ENCODE peak calls at places on chromosomes 6 and 20, in six cellular contexts. K, S, G, F, B and W are unnamed samples.

GRCh38 chr6:167118839-167119238 is 4.1 kb upstream of the CCR6 start:
- DNase-seq in K (no peak), S (no peak), G (no peak), F (no peak), B (no peak), W (no peak)

GRCh38 chr6:166940643-166941068 is 15.7 kb downstream of the RNASET2 start:
- DNase-seq in K (peak; percentile 37), S (no peak), G (no peak), F (no peak), B (no peak), W (no peak)

GRCh38 chr20:47814632-47815415 is 29.5 kb upstream of the SULF2 start:
- DNase-seq in K (no peak), S (no peak), G (no peak), F (no peak), B (no peak), W (no peak)

GRCh38 chr6:144689503-144690040 is 404.4 kb downstream of the UTRN start:
- DNase-seq in K (no peak), S (no peak), G (no peak), F (no peak), B (no peak), W (no peak)

GRCh38 chr20:48129319-48129973 is 344.2 kb upstream of the SULF2 start:
- DNase-seq in K (no peak), S (no peak), G (no peak), F (no peak), B (no peak), W (no peak)

GRCh38 chr6:156848123-156848522 is 70.9 kb downstream of the ARID1B start:
- DNase-seq in K (no peak), S (no peak), G (no peak), F (no peak), B (no peak), W (no peak)

GRCh38 chr20:51331466-51331865 is 211.1 kb downstream of the NFATC2 start:
- DNase-seq in K (peak; percentile 62), S (no peak), G (no peak), F (no peak), B (no peak), W (no peak)

GRCh38 chr6:166786704-166787293 is 159.7 kb upstream of the RPS6KA2 start:
- DNase-seq in K (no peak), S (no peak), G (peak; percentile 63), F (no peak), B (peak; percentile 32), W (peak; percentile 55)

GRCh38 chr6:19851273-19852089 is 14.3 kb downstream of the ID4 start:
- DNase-seq in K (no peak), S (no peak), G (peak; percentile 72), F (no peak), B (peak; percentile 47), W (no peak)

GRCh38 chr6:165834613-165835259 is 171.7 kb upstream of the PDE10A start:
- DNase-seq in K (no peak), S (peak; percentile 84), G (peak; percentile 72), F (no peak), B (peak; percentile 92), W (no peak)

GRCh38 chr6:53924821-53925422 is 130.1 kb downstream of the LRRC1 start:
- DNase-seq in K (no peak), S (no peak), G (no peak), F (no peak), B (no peak), W (no peak)

GRCh38 chr20:38999217-38999616 is 37.1 kb downstream of the DHX35 start:
- DNase-seq in K (no peak), S (no peak), G (no peak), F (no peak), B (no peak), W (no peak)

GRCh38 chr20:59955131-59955796 is 3.0 kb upstream of the CDH26 start:
- DNase-seq in K (no peak), S (no peak), G (peak; percentile 49), F (no peak), B (no peak), W (peak; percentile 65)

GRCh38 chr6:151690768-151691562 is 116.5 kb upstream of the ESR1 start:
- DNase-seq in K (no peak), S (no peak), G (no peak), F (no peak), B (no peak), W (no peak)

GRCh38 chr20:37615507-37616425 is 78.1 kb upstream of the CTNNBL1 start:
- DNase-seq in K (no peak), S (no peak), G (peak; percentile 61), F (peak; percentile 4), B (peak; percentile 55), W (peak; percentile 66)

GRCh38 chr6:33421344-33421643 is 1.4 kb downstream of the SYNGAP1 start:
- DNase-seq in K (no peak), S (no peak), G (no peak), F (no peak), B (no peak), W (no peak)
- H3K4me3 ChIP-seq in K (peak overlapping the region; percentile 58), S (no peak overlapping the region), G (no peak overlapping the region), F (no peak overlapping the region), B (no peak overlapping the region), W (no peak overlapping the region)

DNA sequence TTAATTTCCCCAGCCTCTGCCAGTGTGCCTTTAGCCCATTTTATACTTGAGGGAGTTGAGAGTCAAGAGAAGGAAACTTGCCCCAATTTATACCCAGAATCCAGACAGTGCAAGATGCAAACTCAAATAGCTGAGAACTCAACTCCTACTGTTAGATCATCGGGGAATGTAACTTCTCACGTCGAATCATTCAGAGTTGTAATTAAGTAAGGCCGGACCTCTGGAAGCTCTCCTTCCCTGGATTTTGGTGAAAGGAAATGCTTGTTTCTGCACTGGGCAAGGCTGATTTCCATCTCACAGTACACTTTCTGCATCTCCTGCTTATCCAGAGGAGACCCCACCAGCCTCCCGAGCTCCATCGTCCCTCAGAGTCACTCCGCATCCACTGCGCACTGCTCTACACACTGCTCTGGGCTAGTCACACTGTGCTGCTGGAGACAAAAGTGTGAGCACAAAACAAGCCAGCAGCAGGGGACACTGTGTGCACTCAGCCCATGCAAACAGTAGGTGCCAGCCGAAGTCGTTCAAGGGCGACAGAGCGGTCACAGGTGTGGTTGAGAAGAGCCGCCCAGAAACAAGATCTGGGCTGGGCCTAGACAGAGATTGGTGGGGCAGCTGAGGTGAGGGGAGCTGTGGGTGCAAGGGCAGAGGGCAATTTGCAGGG is 150.4 kb upstream of the QKI start:
- DNase-seq in K (no peak), S (no peak), G (no peak), F (no peak), B (no peak), W (no peak)
- H3K4me3 ChIP-seq in K (peak overlapping the region; percentile 9), S (no peak overlapping the region), G (no peak overlapping the region), F (no peak overlapping the region), B (no peak overlapping the region), W (no peak overlapping the region)

GRCh38 chr6:37622639-37623038 is 75.0 kb downstream of the MDGA1 start:
- DNase-seq in K (no peak), S (no peak), G (no peak), F (no peak), B (no peak), W (peak; percentile 9)
- H3K4me3 ChIP-seq in K (no peak overlapping the region), S (no peak overlapping the region), G (no peak overlapping the region), F (no peak overlapping the region), B (no peak overlapping the region), W (no peak overlapping the region)

GRCh38 chr6:169529931-169530761 is 171.7 kb downstream of the WDR27 start:
- DNase-seq in K (no peak), S (no peak), G (peak; percentile 39), F (no peak), B (peak; percentile 45), W (no peak)
- H3K4me3 ChIP-seq in K (no peak overlapping the region), S (no peak overlapping the region), G (no peak overlapping the region), F (peak overlapping the region; percentile 49), B (no peak overlapping the region), W (no peak overlapping the region)

GRCh38 chr20:19973920-19974620 is 43.1 kb upstream of the NAA20 start:
- DNase-seq in K (no peak), S (peak; percentile 73), G (no peak), F (no peak), B (peak; percentile 67), W (peak; percentile 25)
- H3K4me3 ChIP-seq in K (peak overlapping the region; percentile 73), S (no peak overlapping the region), G (peak overlapping the region; percentile 65), F (no peak overlapping the region), B (no peak overlapping the region), W (no peak overlapping the region)

DNA sequence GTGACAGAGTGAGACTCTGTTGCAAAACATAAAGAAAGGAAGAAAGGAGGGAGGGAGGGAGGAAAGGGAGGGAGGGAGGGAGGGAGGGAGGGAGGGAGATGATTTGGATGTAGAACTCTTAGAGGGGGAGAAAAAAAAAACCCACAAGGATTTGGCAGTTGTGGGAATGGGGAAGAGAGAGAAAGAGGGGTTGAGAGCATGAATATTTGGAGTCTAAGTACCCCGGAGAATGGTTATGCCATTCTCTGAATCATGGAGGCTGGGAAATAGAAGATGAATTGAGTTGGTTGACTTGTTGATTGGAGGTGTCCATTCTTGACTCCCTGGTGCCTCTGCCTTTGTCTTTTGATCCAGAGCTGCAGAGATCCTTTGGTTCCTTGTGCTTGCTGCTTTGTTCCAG is 35.7 kb downstream of the RALY start:
- DNase-seq in K (no peak), S (no peak), G (no peak), F (no peak), B (no peak), W (no peak)
- H3K4me3 ChIP-seq in K (no peak overlapping the region), S (no peak overlapping the region), G (no peak overlapping the region), F (no peak overlapping the region), B (no peak overlapping the region), W (no peak overlapping the region)